ENCODE peak calls at places on chromosome 2, in eight cellular contexts. V, D, E, G, Y, W, Q and I are unnamed samples. For H3K4me1, the result is how much of the 10 kb centered on the place peaks cover.

GRCh38 chr2:109711230-109712125 is 82.6 kb upstream of the RGPD5 start:
- DNase-seq in E (no peak), Q (no peak), D (no peak), G (peak), V (no peak), W (no peak), Y (no peak), I (no peak)

GRCh38 chr2:26401739-26402541 is at the start of gene DRC1:
- DNase-seq in V (peak), G (peak), Y (peak), Q (peak), W (no peak), D (peak), E (no peak), I (peak)

GRCh38 chr2:9422321-9423099 is 818 bp downstream of the ITGB1BP1 start:
- DNase-seq in E (peak), Q (peak), V (peak), D (peak), W (peak), G (no peak), Y (peak), I (no peak)

GRCh38 chr2:71143782-71144181 is 13.3 kb downstream of the MPHOSPH10 start:
- DNase-seq in Q (no peak), Y (no peak), V (no peak), D (no peak), E (no peak), G (no peak), W (no peak), I (no peak)

GRCh38 chr2:224584111-224584764 is 925 bp downstream of the CUL3 start:
- DNase-seq in D (peak), W (peak), Y (peak), V (peak), G (peak), E (peak), Q (peak), I (peak)

GRCh38 chr2:238902285-238902684 is 54.4 kb downstream of the TWIST2 start:
- DNase-seq in Y (no peak), Q (no peak), D (no peak), E (no peak), V (no peak), G (no peak), W (no peak), I (no peak)

GRCh38 chr2:28346587-28346986 is 46.1 kb upstream of the FOSL2 start:
- DNase-seq in V (no peak), Y (peak), W (no peak), D (no peak), Q (peak), G (peak), E (no peak), I (no peak)

GRCh38 chr2:31580321-31581117 is at the start of gene SRD5A2:
- DNase-seq in D (no peak), G (no peak), Q (no peak), W (no peak), Y (peak), V (no peak), E (no peak), I (no peak)

GRCh38 chr2:9326975-9327374 is 96.4 kb downstream of the ITGB1BP1 start:
- DNase-seq in G (no peak), V (no peak), Y (no peak), Q (no peak), W (no peak), E (no peak), D (peak), I (no peak)

GRCh38 chr2:239753537-239753936 is 271.6 kb downstream of the NDUFA10 start:
- DNase-seq in V (no peak), G (no peak), E (no peak), W (no peak), Y (no peak), Q (no peak), D (no peak), I (no peak)

GRCh38 chr2:156118753-156119416 is 213.6 kb downstream of the NR4A2 start:
- DNase-seq in Y (no peak), G (no peak), E (no peak), Q (no peak), D (no peak), W (no peak), V (no peak), I (no peak)

GRCh38 chr2:74048147-74048546 is 63.4 kb downstream of the TET3 start:
- DNase-seq in E (no peak), G (no peak), Y (no peak), V (no peak), W (no peak), D (no peak), Q (no peak), I (no peak)

GRCh38 chr2:202140522-202141292 is 67.7 kb downstream of the KIAA2012 start:
- DNase-seq in V (no peak), E (no peak), G (no peak), Q (no peak), Y (no peak), W (no peak), D (peak), I (no peak)

GRCh38 chr2:105777071-105777482 is 32.4 kb downstream of the NCK2 start:
- DNase-seq in G (no peak), E (no peak), Y (no peak), D (no peak), W (no peak), V (peak), Q (no peak), I (no peak)
- H3K4me1 ChIP-seq in G (under half), E (half or more), Y (under half), D (under half), W (under half), V (under half), Q (under half), I (under half)

GRCh38 chr2:43101751-43102150 is 124.7 kb downstream of the ZFP36L2 start:
- DNase-seq in E (no peak), Y (no peak), D (no peak), Q (no peak), V (no peak), G (no peak), W (no peak), I (peak)
- H3K27ac ChIP-seq in E (no peak), Y (peak), D (peak), Q (peak), V (peak), G (peak), W (peak), I (peak)

DNA sequence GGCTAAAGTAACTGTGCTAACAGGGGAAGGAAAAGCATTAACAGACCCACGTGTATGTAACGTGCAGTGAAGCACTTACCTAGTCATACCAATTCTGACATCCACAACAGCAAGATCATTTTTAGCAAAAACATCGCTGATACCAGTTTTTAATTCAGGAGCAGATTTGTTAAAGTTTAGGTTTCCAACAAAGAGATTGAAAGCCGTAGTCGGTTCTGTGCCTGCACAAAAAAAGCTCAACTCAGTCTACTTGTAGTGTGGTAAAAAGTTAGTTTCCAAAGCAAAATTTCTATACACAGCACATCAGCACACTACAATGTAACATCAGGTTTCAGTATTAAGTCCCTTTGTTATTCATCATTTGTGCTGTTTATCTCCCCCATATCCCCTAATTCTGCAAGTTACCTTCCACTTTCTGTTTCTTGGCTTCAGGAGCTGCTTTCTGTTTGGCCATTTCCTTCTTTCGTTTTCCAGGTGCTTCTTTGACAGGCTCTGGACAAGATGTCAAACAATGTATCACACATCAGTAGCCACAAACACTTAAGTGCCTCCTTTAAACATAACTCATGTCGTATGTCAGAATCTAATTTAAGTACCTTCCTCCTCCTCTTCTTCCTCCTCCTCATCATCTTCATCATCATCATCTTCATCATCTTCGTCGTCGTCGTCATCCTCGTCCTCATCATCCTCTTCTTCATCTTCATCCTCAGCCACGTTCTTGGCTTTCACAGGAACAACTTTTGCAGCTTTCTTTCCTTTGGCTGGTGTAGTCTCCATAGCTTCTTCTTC is 4.0 kb downstream of the NCL start:
- DNase-seq in G (no peak), E (no peak), Y (no peak), V (no peak), W (no peak), D (no peak), Q (no peak), I (no peak)
- H3K4me3 ChIP-seq in G (no peak), E (no peak), Y (no peak), V (no peak), W (no peak), D (no peak), Q (no peak), I (no peak)

GRCh38 chr2:60517441-60517840 is 36.0 kb downstream of the BCL11A start:
- DNase-seq in W (no peak), Q (no peak), V (no peak), E (no peak), G (no peak), D (peak), Y (no peak), I (no peak)

GRCh38 chr2:60516826-60517225 is 36.6 kb downstream of the BCL11A start:
- DNase-seq in Y (no peak), E (no peak), G (no peak), V (no peak), W (no peak), D (no peak), Q (no peak), I (no peak)

GRCh38 chr2:60514886-60515407 is 38.5 kb downstream of the BCL11A start:
- DNase-seq in G (no peak), D (no peak), W (no peak), V (no peak), E (no peak), Y (no peak), Q (no peak), I (no peak)

GRCh38 chr2:60515751-60516226 is 37.7 kb downstream of the BCL11A start:
- DNase-seq in G (no peak), Y (no peak), D (peak), Q (peak), W (no peak), E (no peak), V (no peak), I (no peak)

GRCh38 chr2:60516383-60516811 is 37.1 kb downstream of the BCL11A start:
- DNase-seq in E (no peak), V (no peak), D (peak), W (no peak), Y (no peak), G (no peak), Q (no peak), I (no peak)
- H3K4me1 ChIP-seq in E (under half), V (half or more), D (under half), W (under half), Y (under half), G (under half), Q (under half), I (under half)